ENCODE peak calls at places on chromosome 17, in ten cellular contexts. R is HFF-Myc, C is ascending aorta, I is B cell, Z is PC-3, J is heart left ventricle, G is PC-9, F is neural progenitor cell, Q is A549, T is AG10803. A is an unnamed sample.

GRCh38 chr17:77782611-77783010 is 175.9 kb upstream of the TNRC6C start:
- DNase-seq in R (no peak), C (no peak), I (no peak), Z (no peak), J (no peak), G (no peak), F (no peak), Q (no peak), T (no peak), A (no peak)

GRCh38 chr17:28760987-28761562 is 17.3 kb downstream of the TRAF4 start:
- DNase-seq in R (no peak), C (no peak), I (no peak), Z (peak; percentile 63), J (peak; percentile 50), G (peak; percentile 57), F (peak; percentile 64), Q (no peak), T (peak; percentile 58), A (no peak)

GRCh38 chr17:32783602-32784001 is 93.3 kb downstream of the MYO1D start:
- DNase-seq in R (peak; percentile 45), C (no peak), I (peak; percentile 60), Z (peak; percentile 71), J (no peak), G (no peak), F (peak; percentile 69), Q (peak; percentile 61), T (peak; percentile 76), A (no peak)

GRCh38 chr17:33151565-33151964 is 141.5 kb downstream of the ASIC2 start:
- DNase-seq in R (no peak), C (no peak), I (no peak), Z (no peak), J (no peak), G (no peak), F (no peak), Q (no peak), T (no peak), A (no peak)

GRCh38 chr17:77382356-77382911 is 241.7 kb downstream of the SEC14L1 start:
- DNase-seq in R (no peak), C (no peak), I (no peak), Z (no peak), J (no peak), G (no peak), F (peak; percentile 51), Q (no peak), T (no peak), A (no peak)

GRCh38 chr17:27413295-27413694 is 43.0 kb upstream of the KSR1 start:
- DNase-seq in R (no peak), C (no peak), I (no peak), Z (no peak), J (no peak), G (no peak), F (no peak), Q (no peak), T (no peak), A (no peak)

GRCh38 chr17:4573682-4574081 is 10.6 kb upstream of the SMTNL2 start:
- DNase-seq in R (no peak), C (no peak), I (peak; percentile 33), Z (no peak), J (peak; percentile 68), G (no peak), F (no peak), Q (peak; percentile 67), T (no peak), A (no peak)

GRCh38 chr17:50922739-50923405 is 56.7 kb upstream of the TOB1 start:
- DNase-seq in R (no peak), C (no peak), I (no peak), Z (no peak), J (no peak), G (no peak), F (no peak), Q (no peak), T (no peak), A (no peak)

GRCh38 chr17:79031996-79032875 is 8.3 kb downstream of the C1QTNF1 start:
- DNase-seq in R (no peak), C (peak; percentile 56), I (no peak), Z (no peak), J (no peak), G (no peak), F (no peak), Q (no peak), T (peak; percentile 68), A (no peak)

GRCh38 chr17:46193626-46194392 is 580 bp upstream of the KANSL1 start:
- DNase-seq in R (peak; percentile 60), C (peak; percentile 98), I (peak; percentile 92), Z (peak; percentile 99), J (peak; percentile 96), G (peak; percentile 89), F (peak; percentile 97), Q (peak; percentile 100), T (peak; percentile 99), A (peak; percentile 77)
- TF ChIP-seq CTCF in R (no peak), C (peak; percentile 17), I (no peak), Z (peak; percentile 41), J (no peak), G (no peak), F (peak; percentile 44), Q (peak; percentile 80), T (peak; percentile 31), A (peak; percentile 54)

DNA sequence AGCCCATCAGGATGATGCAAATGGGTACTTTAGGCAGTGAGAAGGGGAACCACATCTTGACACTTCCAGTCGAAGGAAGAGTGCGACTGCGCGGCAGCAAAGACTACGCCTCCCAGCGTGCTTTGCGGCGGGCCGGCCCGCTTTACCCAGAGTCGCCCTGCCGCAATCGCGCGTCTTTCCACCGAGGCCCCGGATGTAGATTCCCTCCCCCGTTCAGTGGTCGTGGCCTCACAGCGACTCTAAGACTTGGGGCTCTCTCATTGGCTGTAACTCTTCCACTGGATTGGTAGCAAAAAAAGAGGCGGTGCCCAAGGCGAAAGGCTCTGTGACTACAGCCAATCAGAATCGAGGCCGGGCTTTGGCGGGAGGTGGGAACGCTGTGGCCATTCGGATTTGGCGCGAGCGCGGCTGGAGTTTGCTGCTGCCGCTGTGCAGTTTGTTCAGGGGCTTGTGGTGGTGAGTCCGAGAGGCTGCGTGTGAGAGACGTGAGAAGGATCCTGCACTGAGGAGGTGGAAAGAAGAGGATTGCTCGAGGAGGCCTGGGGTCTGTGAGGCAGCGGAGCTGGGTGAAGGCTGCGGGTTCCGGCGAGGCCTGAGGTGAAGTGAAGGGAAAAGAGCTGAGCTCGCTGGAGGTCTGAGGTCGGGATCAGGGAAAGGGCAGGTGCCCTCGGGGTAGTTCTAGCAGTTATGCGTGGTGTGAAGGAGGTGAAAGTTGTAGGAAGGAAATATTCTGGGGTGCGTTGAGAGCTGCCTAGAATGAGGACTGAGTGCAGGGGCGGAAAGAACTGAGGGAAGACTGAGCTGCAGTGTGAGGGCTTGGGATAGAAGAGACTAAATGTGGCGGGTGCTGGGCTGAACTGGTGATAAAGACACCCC is at the start of gene CDC6:
- DNase-seq in R (peak; percentile 99), C (peak; percentile 99), I (peak; percentile 98), Z (peak; percentile 97), J (peak; percentile 99), G (peak; percentile 94), F (peak; percentile 99), Q (peak; percentile 99), T (peak; percentile 99), A (peak; percentile 95)
- TF ChIP-seq CTCF in R (no peak), C (no peak), I (no peak), Z (no peak), J (no peak), G (no peak), F (no peak), Q (no peak), T (no peak), A (no peak)

DNA sequence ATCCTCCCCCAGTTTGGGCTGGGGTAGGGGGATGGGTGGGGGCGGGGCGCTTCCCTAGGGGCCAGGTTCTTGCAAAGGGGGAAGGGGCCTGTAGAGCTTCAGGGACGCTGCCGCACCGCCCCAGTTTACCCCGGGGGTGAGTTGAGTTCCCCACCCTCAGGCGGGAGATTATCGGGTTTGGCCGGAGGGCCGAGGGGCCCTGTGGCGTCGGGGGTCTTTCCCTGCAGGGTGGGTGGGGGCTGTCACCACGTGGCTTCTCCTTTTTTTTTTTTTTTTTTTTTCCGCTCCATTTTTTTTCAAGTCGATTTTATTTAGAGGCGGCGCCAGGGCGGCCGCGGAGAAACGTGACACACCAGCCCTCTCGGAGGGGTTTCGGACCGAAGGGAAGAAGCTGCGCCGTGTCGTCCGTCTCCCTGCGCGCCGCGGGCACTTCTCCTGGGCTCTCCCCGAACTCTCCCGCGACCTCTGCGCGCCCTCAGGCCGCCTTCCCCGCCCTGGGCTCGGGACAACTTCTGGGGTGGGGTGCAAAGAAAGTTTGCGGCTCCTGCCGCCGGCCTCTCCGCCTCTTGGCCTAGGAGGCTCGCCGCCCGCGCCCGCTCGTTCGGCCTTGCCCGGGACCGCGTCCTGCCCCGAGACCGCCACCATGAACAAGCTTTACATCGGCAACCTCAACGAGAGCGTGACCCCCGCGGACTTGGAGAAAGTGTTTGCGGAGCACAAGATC is at the start of gene IGF2BP1:
- DNase-seq in R (no peak), C (no peak), I (peak; percentile 56), Z (no peak), J (no peak), G (peak; percentile 34), F (peak; percentile 93), Q (peak; percentile 88), T (peak; percentile 54), A (peak; percentile 81)
- TF ChIP-seq CTCF in R (no peak), C (no peak), I (no peak), Z (no peak), J (no peak), G (no peak), F (no peak), Q (no peak), T (no peak), A (no peak)

GRCh38 chr17:2042355-2042929 is 620 bp downstream of the OVCA2 start:
- DNase-seq in R (no peak), C (no peak), I (no peak), Z (no peak), J (no peak), G (no peak), F (peak; percentile 73), Q (peak; percentile 55), T (no peak), A (peak; percentile 51)
- TF ChIP-seq CTCF in R (no peak), C (peak; percentile 7), I (no peak), Z (no peak), J (no peak), G (no peak), F (peak; percentile 28), Q (no peak), T (peak; percentile 40), A (no peak)

GRCh38 chr17:14281530-14281929 is 19.4 kb upstream of the HS3ST3B1 start:
- DNase-seq in R (no peak), C (no peak), I (no peak), Z (no peak), J (no peak), G (no peak), F (no peak), Q (no peak), T (no peak), A (no peak)

DNA sequence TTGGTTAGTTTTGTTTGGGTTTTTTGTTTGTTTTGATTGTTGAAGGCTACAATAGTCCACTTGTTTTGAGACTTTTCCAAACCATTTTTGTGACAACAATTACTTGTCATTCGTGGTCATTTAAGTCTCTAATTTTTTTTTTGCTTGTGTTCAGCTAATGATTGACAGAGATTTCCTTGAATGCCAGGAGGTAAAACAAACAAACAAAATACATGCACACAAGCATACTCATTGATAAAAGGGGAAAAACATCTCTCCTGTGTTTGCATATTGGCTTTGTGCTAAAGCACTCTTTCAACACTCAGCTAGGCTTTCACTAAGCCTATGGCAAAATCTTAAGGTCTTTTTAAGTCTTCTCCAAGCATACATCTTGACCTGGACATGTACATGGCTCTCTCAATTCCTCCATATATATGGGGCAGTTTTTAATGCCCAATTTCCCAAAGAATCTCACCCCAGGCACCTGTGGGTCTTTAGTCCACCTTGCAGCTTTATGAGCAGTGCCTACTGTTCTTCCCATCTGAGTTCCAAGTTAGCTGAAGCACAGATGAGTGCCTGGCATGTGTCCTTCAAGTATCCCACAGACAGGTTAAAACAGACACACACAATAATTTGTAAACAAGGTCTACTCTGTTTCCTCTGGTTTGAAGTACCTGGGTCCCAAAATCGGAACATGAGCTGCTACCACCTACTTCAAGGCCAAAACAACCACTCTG is 24.2 kb upstream of the HS3ST3B1 start:
- DNase-seq in R (no peak), C (no peak), I (no peak), Z (no peak), J (no peak), G (no peak), F (no peak), Q (no peak), T (no peak), A (no peak)
- TF ChIP-seq CTCF in R (no peak), C (no peak), I (no peak), Z (no peak), J (no peak), G (no peak), F (no peak), Q (no peak), T (no peak), A (no peak)

A was measured in mesothelial cell of epicardium.